ENCODE peak calls at places on chromosome 14, in six cellular contexts. S is upper lobe of right lung, C is psoas muscle, F is lung, A is neuronal stem cell, Y is body of pancreas. R is an unnamed sample.

GRCh38 chr14:90300649-90301048 is 31.1 kb downstream of the NRDE2 start:
- DNase-seq in S (no peak), A (no peak), C (no peak), F (no peak), Y (no peak), R (no peak)

GRCh38 chr14:98345186-98345585 is 926.8 kb downstream of the BCL11B start:
- DNase-seq in A (no peak), S (no peak), Y (no peak), F (no peak), C (no peak), R (no peak)

GRCh38 chr14:105475916-105476845 is 1.6 kb downstream of the CRIP2 start:
- DNase-seq in S (no peak), C (peak; percentile 80), A (no peak), F (no peak), Y (peak; percentile 73), R (peak; percentile 84)

GRCh38 chr14:91997492-91997891 is 42.4 kb downstream of the TRIP11 start:
- DNase-seq in C (no peak), S (no peak), A (no peak), F (no peak), Y (no peak), R (no peak)

GRCh38 chr14:69580009-69580577 is 5.4 kb upstream of the CCDC177 start:
- DNase-seq in A (no peak), F (no peak), C (no peak), Y (peak; percentile 51), S (no peak), R (peak; percentile 42)

GRCh38 chr14:55539975-55540374 is 40.0 kb upstream of the KTN1 start:
- DNase-seq in A (no peak), F (no peak), C (no peak), Y (no peak), S (no peak), R (no peak)

GRCh38 chr14:104999361-104999760 is 13.8 kb downstream of the CLBA1 start:
- DNase-seq in Y (no peak), C (peak; percentile 12), F (no peak), S (no peak), A (no peak), R (no peak)

GRCh38 chr14:30656190-30656632 is 34.1 kb downstream of the SCFD1 start:
- DNase-seq in S (no peak), C (no peak), F (no peak), A (peak; percentile 17), Y (peak; percentile 42), R (peak; percentile 7)

GRCh38 chr14:24713404-24713803 is 79.4 kb upstream of the GZMB start:
- DNase-seq in F (no peak), S (no peak), C (no peak), A (no peak), Y (no peak), R (no peak)

GRCh38 chr14:41604793-41605534 is 1.7 kb upstream of the LRFN5 start:
- DNase-seq in A (peak; percentile 81), S (peak; percentile 59), F (no peak), C (peak; percentile 65), Y (peak; percentile 41), R (peak; percentile 86)
- H3K4me3 ChIP-seq in A (peak overlapping the region; percentile 77), S (peak overlapping the region; percentile 52), F (peak overlapping the region; percentile 19), C (peak overlapping the region; percentile 64), Y (no peak overlapping the region), R (peak overlapping the region; percentile 76)

DNA sequence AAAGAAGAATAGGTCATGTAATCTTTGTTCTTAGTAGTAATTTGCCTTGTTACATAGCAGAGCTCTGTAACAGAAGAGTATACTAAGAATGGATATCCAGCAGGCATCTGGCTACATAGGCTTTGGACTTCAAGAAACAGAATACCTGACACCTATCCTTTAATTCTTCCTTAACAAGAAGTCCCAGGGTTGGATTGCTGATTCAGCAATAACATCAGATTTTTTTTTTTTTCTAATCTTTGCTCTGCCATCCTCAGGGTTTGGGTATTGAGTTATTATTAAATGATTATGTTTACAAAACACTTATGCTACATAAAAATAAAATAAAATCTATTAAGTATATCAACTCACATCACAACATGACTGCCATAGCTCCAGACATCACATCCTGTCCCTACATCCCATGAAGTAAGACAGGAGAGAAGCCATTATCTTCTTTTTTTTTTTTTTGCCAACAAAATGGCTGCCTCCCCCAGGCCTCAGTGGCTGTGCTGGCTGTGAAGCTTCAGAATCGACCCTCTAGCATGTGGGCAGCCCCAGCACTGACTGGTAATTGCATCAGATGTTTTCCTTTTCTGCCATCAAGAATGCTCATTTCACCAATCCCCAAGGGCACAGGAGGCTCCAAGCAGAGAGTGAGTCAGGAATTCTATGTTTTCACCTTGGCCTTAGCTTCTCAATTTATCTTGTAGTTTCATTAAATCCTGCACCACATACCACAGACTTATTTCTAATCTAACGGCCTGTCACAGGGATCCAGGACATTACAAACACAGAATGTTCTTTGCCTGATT is 186.2 kb downstream of the DICER1 start:
- DNase-seq in A (no peak), S (no peak), F (no peak), Y (no peak), C (no peak), R (no peak)
- H3K27ac ChIP-seq in A (no peak overlapping the region), S (no peak overlapping the region), F (no peak overlapping the region), Y (no peak overlapping the region), C (peak overlapping the region; percentile 48), R (no peak overlapping the region)

GRCh38 chr14:60487211-60487610 is 1.3 kb upstream of the C14orf39 start:
- DNase-seq in C (no peak), F (no peak), Y (no peak), S (no peak), A (no peak), R (no peak)
- H3K27me3 ChIP-seq in C (no peaks in the 10 kb centered on the region), F (no peaks in the 10 kb centered on the region), Y (peaks cover 14% of the 10 kb centered on the region), S (peaks cover 69% of the 10 kb centered on the region), A (peaks cover 47% of the 10 kb centered on the region), R (no peaks in the 10 kb centered on the region)

DNA sequence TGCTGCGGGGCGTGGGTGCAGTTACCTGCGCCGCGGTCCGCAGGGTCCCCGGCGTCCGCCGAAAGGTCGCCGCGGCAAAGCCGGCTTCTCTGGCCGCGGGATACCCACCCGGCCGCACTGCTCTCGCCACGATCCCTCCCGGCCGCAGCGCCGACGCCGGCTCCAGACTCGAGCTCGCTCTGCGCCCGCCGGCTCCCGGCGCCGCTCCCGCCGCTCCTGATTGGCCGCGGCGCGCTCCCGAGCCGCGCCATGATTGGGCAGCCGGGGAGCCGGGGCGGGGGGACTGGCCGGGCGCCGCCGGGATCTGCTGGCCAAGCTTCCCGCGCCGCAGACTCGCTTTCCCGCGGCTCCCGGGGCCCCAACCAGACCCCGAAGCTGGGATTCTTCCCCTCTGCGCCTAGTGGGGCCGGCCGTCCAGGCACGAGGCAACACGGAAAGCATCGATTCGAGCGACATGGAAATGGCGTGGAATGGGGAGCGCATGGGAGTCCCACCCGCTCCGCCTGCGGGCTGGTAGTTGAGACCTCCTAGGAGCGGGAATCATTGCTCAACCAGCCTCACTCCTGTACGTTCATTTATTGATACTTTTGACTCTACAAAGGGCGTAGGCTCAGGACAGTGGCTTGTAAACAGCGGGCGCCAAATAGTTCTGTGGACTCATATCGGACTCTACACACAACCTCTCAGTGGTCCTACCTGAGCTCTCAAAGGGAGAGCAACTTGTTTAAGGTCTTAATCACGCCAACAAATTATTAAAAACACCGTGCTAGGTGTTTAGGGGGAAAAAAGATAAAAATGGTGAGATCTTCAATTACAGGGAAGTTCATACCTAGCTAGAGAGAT is 36.4 kb upstream of the STON2 start:
- DNase-seq in S (peak; percentile 88), F (peak; percentile 64), C (peak; percentile 90), A (peak; percentile 83), Y (peak; percentile 77), R (peak; percentile 86)
- H3K4me3 ChIP-seq in S (peak overlapping the region; percentile 62), F (peak overlapping the region; percentile 35), C (peak overlapping the region; percentile 71), A (peak overlapping the region; percentile 89), Y (no peak overlapping the region), R (peak overlapping the region; percentile 70)

GRCh38 chr14:88044129-88044727 is 39.3 kb downstream of the GPR65 start:
- DNase-seq in F (no peak), A (no peak), C (no peak), Y (peak; percentile 18), S (no peak), R (no peak)
- H3K27ac ChIP-seq in F (no peak overlapping the region), A (no peak overlapping the region), C (no peak overlapping the region), Y (no peak overlapping the region), S (no peak overlapping the region), R (no peak overlapping the region)

GRCh38 chr14:67857778-67858350 is 38.3 kb downstream of the RAD51B start:
- DNase-seq in F (no peak), Y (no peak), C (no peak), A (no peak), S (no peak), R (no peak)
- H3K27me3 ChIP-seq in F (no peaks in the 10 kb centered on the region), Y (no peaks in the 10 kb centered on the region), C (no peaks in the 10 kb centered on the region), A (no peaks in the 10 kb centered on the region), S (no peaks in the 10 kb centered on the region), R (no peaks in the 10 kb centered on the region)

R was measured in SJCRH30.